ENCODE peak calls at places on chromosomes 12 and 14, in six cellular contexts. A, O, N, M, B and J are unnamed samples.

GRCh38 chr14:75751291-75751690 is 90.2 kb downstream of the TTLL5 start:
- DNase-seq in A (no peak), O (no peak), N (no peak), M (no peak), B (no peak), J (no peak)

GRCh38 chr12:105451211-105451610 is 120.7 kb downstream of the C12orf75 start:
- DNase-seq in A (no peak), O (no peak), N (no peak), M (no peak), B (no peak), J (no peak)

GRCh38 chr12:79841248-79841877 is 93.5 kb downstream of the PPP1R12A start:
- DNase-seq in A (no peak), O (no peak), N (no peak), M (no peak), B (no peak), J (no peak)

GRCh38 chr12:14984036-14984435 is 11.2 kb downstream of the PDE6H start:
- DNase-seq in A (no peak), O (no peak), N (no peak), M (no peak), B (no peak), J (no peak)

GRCh38 chr12:613996-614726 is 49.1 kb downstream of the NINJ2 start:
- DNase-seq in A (no peak), O (no peak), N (no peak), M (peak; percentile 57), B (peak; percentile 17), J (no peak)

GRCh38 chr12:12790956-12791355 is 5.5 kb downstream of the APOLD1 start:
- DNase-seq in A (no peak), O (no peak), N (no peak), M (no peak), B (no peak), J (no peak)

GRCh38 chr14:58533417-58533816 is 104.3 kb upstream of the DACT1 start:
- DNase-seq in A (no peak), O (no peak), N (no peak), M (peak; percentile 69), B (no peak), J (no peak)

GRCh38 chr12:386651-387050 is 2.5 kb downstream of the KDM5A start:
- DNase-seq in A (no peak), O (no peak), N (peak; percentile 65), M (peak; percentile 12), B (no peak), J (no peak)